ENCODE peak calls at places on chromosomes 2 and 18, in six cellular contexts. G, A, L, R, D and O are unnamed samples.

GRCh38 chr2:224195954-224196571 is 157.0 kb upstream of the SERPINE2 start:
- DNase-seq in G (no peak), A (no peak), L (peak), R (no peak), D (no peak), O (no peak)

GRCh38 chr2:182852090-182852489 is 14.3 kb downstream of the FRZB start:
- DNase-seq in G (no peak), A (no peak), L (no peak), R (peak), D (no peak), O (no peak)

GRCh38 chr2:134193006-134193405 is 60.9 kb upstream of the MGAT5 start:
- DNase-seq in G (no peak), A (no peak), L (no peak), R (no peak), D (peak), O (no peak)

GRCh38 chr2:241271641-241272297 is 43.7 kb downstream of the HDLBP start:
- DNase-seq in G (peak), A (peak), L (peak), R (peak), D (peak), O (peak)

GRCh38 chr2:62998949-62999348 is 51.7 kb upstream of the OTX1 start:
- DNase-seq in G (no peak), A (no peak), L (no peak), R (no peak), D (peak), O (no peak)

GRCh38 chr2:100741880-100742814 is 77.8 kb upstream of the NPAS2 start:
- DNase-seq in G (no peak), A (no peak), L (peak), R (peak), D (peak), O (no peak)

GRCh38 chr2:150212722-150213171 is 274.7 kb downstream of the RND3 start:
- DNase-seq in G (no peak), A (no peak), L (no peak), R (no peak), D (peak), O (no peak)

GRCh38 chr18:49812321-49813070 is 837 bp downstream of the ACAA2 start:
- DNase-seq in G (no peak), A (no peak), L (no peak), R (no peak), D (peak), O (no peak)

GRCh38 chr2:224561234-224562005 is 23.7 kb downstream of the CUL3 start:
- DNase-seq in G (no peak), A (no peak), L (no peak), R (no peak), D (no peak), O (no peak)

GRCh38 chr2:200188851-200189250 is 117.6 kb upstream of the SPATS2L start:
- DNase-seq in G (no peak), A (no peak), L (no peak), R (no peak), D (peak), O (no peak)

GRCh38 chr18:62537042-62537894 is 14.4 kb downstream of the ZCCHC2 start:
- DNase-seq in G (no peak), A (no peak), L (no peak), R (peak), D (no peak), O (no peak)

GRCh38 chr2:55965276-55965675 is 41.7 kb upstream of the EFEMP1 start:
- DNase-seq in G (no peak), A (no peak), L (no peak), R (no peak), D (no peak), O (no peak)

GRCh38 chr2:2527162-2527561 is 196.1 kb upstream of the MYT1L start:
- DNase-seq in G (no peak), A (no peak), L (no peak), R (no peak), D (no peak), O (no peak)

GRCh38 chr2:228681426-228681825 is 499.9 kb upstream of the SPHKAP start:
- DNase-seq in G (no peak), A (no peak), L (no peak), R (no peak), D (peak), O (no peak)

GRCh38 chr2:128324008-128324896 is 5.6 kb upstream of the HS6ST1 start:
- DNase-seq in G (peak), A (no peak), L (no peak), R (no peak), D (no peak), O (no peak)

GRCh38 chr18:26961805-26962204 is 96.3 kb upstream of the AQP4 start:
- DNase-seq in G (no peak), A (no peak), L (no peak), R (no peak), D (no peak), O (no peak)

GRCh38 chr2:609520-610280 is 67.5 kb downstream of the TMEM18 start:
- DNase-seq in G (no peak), A (no peak), L (no peak), R (no peak), D (no peak), O (no peak)

GRCh38 chr2:25131567-25132295 is 36.6 kb downstream of the POMC start:
- DNase-seq in G (no peak), A (peak), L (peak), R (no peak), D (no peak), O (no peak)

GRCh38 chr2:142218471-142218870 is 87.7 kb upstream of the LRP1B start:
- DNase-seq in G (no peak), A (no peak), L (no peak), R (no peak), D (peak), O (no peak)

GRCh38 chr18:63676526-63676925 is 14.8 kb upstream of the SERPINB3 start:
- DNase-seq in G (no peak), A (peak), L (no peak), R (no peak), D (no peak), O (no peak)

GRCh38 chr18:47380153-47380552 is 128.7 kb upstream of the SKOR2 start:
- DNase-seq in G (no peak), A (no peak), L (no peak), R (no peak), D (no peak), O (no peak)

GRCh38 chr2:65000619-65001018 is 11.4 kb downstream of the SLC1A4 start:
- DNase-seq in G (no peak), A (no peak), L (no peak), R (no peak), D (no peak), O (no peak)

GRCh38 chr2:64999754-65000153 is 10.6 kb downstream of the SLC1A4 start:
- DNase-seq in G (no peak), A (no peak), L (no peak), R (no peak), D (no peak), O (no peak)

GRCh38 chr2:64998658-64999061 is 9.5 kb downstream of the SLC1A4 start:
- DNase-seq in G (no peak), A (peak), L (peak), R (no peak), D (peak), O (no peak)

GRCh38 chr2:64995041-64995440 is 5.8 kb downstream of the SLC1A4 start:
- DNase-seq in G (no peak), A (no peak), L (no peak), R (no peak), D (no peak), O (no peak)

DNA sequence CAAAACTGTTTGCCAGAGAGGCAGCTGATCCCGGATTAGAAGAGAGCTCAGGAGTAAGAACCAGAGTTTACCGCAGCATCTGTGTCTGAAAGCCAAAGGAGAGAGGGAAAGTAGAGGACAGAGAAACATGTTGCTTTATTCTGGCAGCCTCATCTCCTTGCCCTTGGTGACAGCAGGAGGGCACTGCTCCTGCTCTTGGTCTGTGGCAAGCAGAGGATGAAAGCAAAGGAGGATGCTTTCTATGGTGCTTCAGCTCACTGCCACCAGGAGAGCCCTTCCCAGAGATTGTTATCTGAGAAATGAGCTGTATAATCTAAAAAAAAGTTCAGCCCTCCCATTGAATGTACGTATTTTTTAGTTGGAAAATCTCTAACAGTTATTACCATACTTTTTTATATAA is 7.7 kb downstream of the SLC1A4 start:
- DNase-seq in G (no peak), A (no peak), L (no peak), R (no peak), D (no peak), O (no peak)
- TF ChIP-seq CTCF in G (no peak), A (no peak), L (no peak), R (no peak), D (no peak), O (no peak)

GRCh38 chr2:130376433-130377293 is 20.8 kb downstream of the PTPN18 start:
- DNase-seq in G (no peak), A (no peak), L (no peak), R (no peak), D (no peak), O (no peak)
- H3K4me3 ChIP-seq in G (no peak), A (no peak), L (no peak), R (no peak), D (no peak), O (no peak)

GRCh38 chr2:172279843-172280242 is 147.5 kb upstream of the ITGA6 start:
- DNase-seq in G (no peak), A (no peak), L (no peak), R (peak), D (no peak), O (no peak)
- TF ChIP-seq CTCF in G (no peak), A (no peak), L (no peak), R (peak), D (no peak), O (no peak)

DNA sequence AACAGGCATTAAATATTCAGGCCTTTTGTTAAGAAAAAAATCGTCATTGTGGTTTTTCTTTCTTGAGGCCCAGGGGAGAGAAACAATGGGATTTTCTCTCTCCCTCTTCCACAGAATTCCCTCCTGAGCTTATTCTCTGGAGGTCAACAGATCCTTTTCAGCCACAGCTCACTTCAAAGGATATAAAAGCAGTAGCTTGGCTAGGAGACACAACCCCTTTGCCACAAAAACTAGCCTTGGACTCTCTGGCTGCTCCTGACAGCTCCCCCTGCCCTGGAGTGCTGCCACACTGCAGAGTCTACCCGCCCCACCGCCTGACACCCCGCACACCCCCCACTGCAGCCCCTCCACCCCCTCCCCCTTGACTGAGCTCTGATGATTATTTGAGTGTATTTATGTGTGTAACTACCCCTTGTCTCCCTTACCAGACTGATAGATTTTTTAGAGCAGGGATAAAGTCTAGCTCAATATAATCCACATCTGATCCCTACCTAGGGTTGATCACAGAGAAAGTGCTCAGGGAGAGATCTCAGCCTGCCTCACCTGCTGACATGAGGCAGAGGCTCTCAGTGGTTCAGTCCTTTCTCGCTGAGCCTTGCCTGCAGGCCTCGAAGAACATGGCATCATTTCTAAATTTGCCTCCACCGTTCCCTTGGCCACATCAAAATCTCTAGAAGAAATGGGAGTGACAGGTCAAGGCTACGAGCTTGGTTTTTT is 132.2 kb upstream of the SP5 start:
- DNase-seq in G (no peak), A (no peak), L (no peak), R (no peak), D (peak), O (no peak)
- H3K4me3 ChIP-seq in G (no peak), A (no peak), L (no peak), R (no peak), D (no peak), O (no peak)

GRCh38 chr2:238440331-238440730 is 13.6 kb downstream of the ASB1 start:
- DNase-seq in G (no peak), A (no peak), L (no peak), R (no peak), D (no peak), O (no peak)

GRCh38 chr2:238440767-238441166 is 14.0 kb downstream of the ASB1 start:
- DNase-seq in G (no peak), A (no peak), L (no peak), R (no peak), D (no peak), O (no peak)

GRCh38 chr2:238439093-238439849 is 12.5 kb downstream of the ASB1 start:
- DNase-seq in G (no peak), A (peak), L (no peak), R (peak), D (peak), O (no peak)

GRCh38 chr2:238439912-238440311 is 13.2 kb downstream of the ASB1 start:
- DNase-seq in G (no peak), A (no peak), L (no peak), R (no peak), D (no peak), O (no peak)

DNA sequence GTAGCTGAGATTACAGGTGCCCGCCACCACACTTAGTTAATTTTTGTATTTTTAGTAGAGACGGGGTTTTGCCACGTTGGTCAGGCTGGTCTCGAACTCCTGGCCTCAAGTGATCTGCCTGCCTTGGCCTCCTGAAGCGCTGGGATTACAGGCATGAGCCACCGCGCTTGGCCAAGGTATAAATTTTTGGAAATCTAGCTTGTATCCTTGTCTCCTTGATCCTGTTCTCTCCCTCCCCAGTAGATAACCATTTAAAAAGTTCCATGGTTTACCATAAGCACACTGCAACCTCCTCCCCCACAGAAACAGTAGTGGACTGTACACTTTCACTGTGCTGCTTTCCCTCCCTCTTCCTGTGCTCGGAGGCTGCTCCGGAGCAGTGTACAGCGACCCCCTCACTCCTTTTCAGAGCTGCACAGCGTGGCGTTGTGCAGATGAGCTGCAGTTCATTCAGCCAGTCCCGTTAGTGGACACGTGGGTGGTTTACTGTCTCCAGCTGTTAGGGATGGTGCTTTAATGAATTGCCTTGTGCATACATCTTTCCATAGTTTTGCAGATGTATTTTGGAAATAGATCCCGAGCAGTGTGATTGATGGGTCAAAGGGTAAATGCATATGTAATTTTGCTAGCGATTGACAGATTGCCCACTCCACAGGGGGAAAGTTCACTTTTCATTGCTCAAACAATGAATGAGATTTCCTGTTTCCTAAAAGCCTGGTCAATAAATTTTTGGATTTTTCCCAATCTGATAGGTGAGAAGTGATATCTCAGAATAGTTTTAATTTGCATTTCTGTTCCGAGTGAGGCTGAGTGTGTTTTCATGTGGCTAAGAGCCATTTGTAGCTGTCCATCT is 14.8 kb downstream of the ASB1 start:
- DNase-seq in G (no peak), A (no peak), L (no peak), R (no peak), D (no peak), O (peak)
- TF ChIP-seq CTCF in G (no peak), A (no peak), L (no peak), R (no peak), D (no peak), O (no peak)

GRCh38 chr18:59070181-59070912 is 69.3 kb upstream of the SEC11C start:
- DNase-seq in G (peak), A (peak), L (peak), R (peak), D (peak), O (peak)

GRCh38 chr18:59075923-59076322 is 63.8 kb upstream of the SEC11C start:
- DNase-seq in G (no peak), A (no peak), L (no peak), R (no peak), D (no peak), O (peak)

GRCh38 chr18:59067873-59068272 is 71.8 kb upstream of the SEC11C start:
- DNase-seq in G (no peak), A (peak), L (no peak), R (no peak), D (no peak), O (no peak)

GRCh38 chr18:59068672-59069071 is 71.0 kb upstream of the SEC11C start:
- DNase-seq in G (peak), A (no peak), L (no peak), R (no peak), D (no peak), O (no peak)

GRCh38 chr18:59072727-59073421 is 66.8 kb upstream of the SEC11C start:
- DNase-seq in G (no peak), A (no peak), L (no peak), R (no peak), D (no peak), O (no peak)
- H3K4me3 ChIP-seq in G (no peak), A (no peak), L (no peak), R (no peak), D (no peak), O (no peak)

DNA sequence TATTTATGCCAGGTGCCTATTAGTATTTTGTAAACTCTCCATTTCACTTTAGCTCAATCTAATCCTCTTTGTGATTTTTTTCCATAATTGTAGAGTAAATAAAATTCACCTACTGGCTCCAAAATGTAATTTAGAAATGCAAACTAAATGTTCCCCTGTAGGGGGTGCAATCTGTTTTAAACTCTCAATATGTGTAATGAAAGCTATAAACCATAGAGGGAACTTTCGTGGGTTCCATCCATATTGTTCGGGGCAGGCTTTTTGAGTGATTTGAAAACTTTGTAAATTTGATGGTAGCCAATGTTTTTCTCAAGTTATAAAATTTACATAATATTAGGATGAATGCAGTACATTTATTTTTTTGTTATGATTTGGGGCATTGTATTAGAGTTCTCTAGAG is 49.4 kb downstream of the TSPYL6 start:
- DNase-seq in G (no peak), A (no peak), L (no peak), R (no peak), D (no peak), O (no peak)
- TF ChIP-seq CTCF in G (peak), A (peak), L (peak), R (peak), D (peak), O (peak)

GRCh38 chr2:198368089-198368488 is 563.7 kb downstream of the PLCL1 start:
- DNase-seq in G (no peak), A (no peak), L (no peak), R (no peak), D (no peak), O (no peak)

GRCh38 chr2:198374375-198375072 is 570.1 kb downstream of the PLCL1 start:
- DNase-seq in G (peak), A (no peak), L (peak), R (no peak), D (peak), O (peak)

GRCh38 chr2:198375073-198375430 is 570.7 kb downstream of the PLCL1 start:
- DNase-seq in G (no peak), A (no peak), L (no peak), R (no peak), D (no peak), O (no peak)

GRCh38 chr2:198371329-198371728 is 566.9 kb downstream of the PLCL1 start:
- DNase-seq in G (no peak), A (no peak), L (no peak), R (no peak), D (no peak), O (no peak)

DNA sequence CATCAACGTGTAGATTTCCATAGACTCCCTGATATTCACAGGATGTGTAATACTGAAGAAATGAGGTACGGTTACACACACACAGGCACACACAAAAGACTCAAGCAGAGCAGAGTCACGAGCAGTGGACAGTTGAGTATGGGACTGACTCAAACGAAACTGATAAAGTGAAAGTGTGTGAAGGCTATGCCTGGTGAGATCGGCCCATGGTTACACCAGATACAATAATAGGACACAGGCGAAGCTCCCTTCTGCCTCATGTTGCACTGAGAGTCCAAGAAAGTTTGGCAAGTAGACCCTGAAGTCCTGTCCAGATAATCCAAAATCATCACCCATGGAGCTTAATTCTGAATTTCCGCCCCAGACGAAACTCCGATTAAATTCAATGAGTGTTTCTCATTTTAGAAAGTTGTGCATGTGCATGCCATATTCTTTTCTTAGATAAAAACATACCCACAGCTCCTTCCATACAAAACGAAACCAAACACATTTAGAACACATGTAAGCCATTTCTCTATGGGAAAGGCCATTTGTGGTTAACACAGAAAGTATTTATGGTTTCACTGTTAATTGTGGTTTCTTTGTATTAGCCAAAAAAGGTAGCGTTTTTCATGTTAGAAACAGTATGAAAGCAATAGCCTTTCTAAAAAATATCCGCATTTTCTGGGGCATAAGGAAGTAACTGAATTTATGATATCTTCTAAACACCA is 567.7 kb downstream of the PLCL1 start:
- DNase-seq in G (no peak), A (no peak), L (no peak), R (no peak), D (peak), O (no peak)
- H3K4me3 ChIP-seq in G (no peak), A (no peak), L (no peak), R (peak), D (no peak), O (peak)